ENCODE peak calls at places on chromosomes 6 and 20, in four cellular contexts. One of them, this sample, is unnamed.
A peak's percentile ranks its signal among the peaks of the same experiment; 100 is the strongest.

GRCh38 chr20:37868998-37869861 is 33.7 kb upstream of the VSTM2L start:
- DNase-seq in stimulated activated CD4-positive, alpha-beta T cell treated with anti-CD3 and anti-CD28 coated beads, Interleukin-1b, Interleukin-23, amount 100 ng/mL, for 24 hours: no peak
- DNase-seq in progenitor cell of endocrine pancreas: no peak
- DNase-seq in NCI-H1417: no peak
- DNase-seq in this sample: no peak

GRCh38 chr6:144217797-144218196 is 67.3 kb upstream of the UTRN start:
- DNase-seq in stimulated activated CD4-positive, alpha-beta T cell treated with anti-CD3 and anti-CD28 coated beads, Interleukin-1b, Interleukin-23, amount 100 ng/mL, for 24 hours: no peak
- DNase-seq in progenitor cell of endocrine pancreas: no peak
- DNase-seq in NCI-H1417: no peak
- DNase-seq in this sample: no peak

GRCh38 chr6:6900566-6901204 is 207.1 kb upstream of the RREB1 start:
- DNase-seq in stimulated activated CD4-positive, alpha-beta T cell treated with anti-CD3 and anti-CD28 coated beads, Interleukin-1b, Interleukin-23, amount 100 ng/mL, for 24 hours: no peak
- DNase-seq in progenitor cell of endocrine pancreas: no peak
- DNase-seq in NCI-H1417: no peak
- DNase-seq in this sample: no peak

GRCh38 chr6:163191704-163192537 is 222.6 kb upstream of the QKI start:
- DNase-seq in stimulated activated CD4-positive, alpha-beta T cell treated with anti-CD3 and anti-CD28 coated beads, Interleukin-1b, Interleukin-23, amount 100 ng/mL, for 24 hours: no peak
- DNase-seq in progenitor cell of endocrine pancreas: no peak
- DNase-seq in NCI-H1417: peak; percentile 18
- DNase-seq in this sample: no peak

GRCh38 chr20:59377046-59377445 is 76.6 kb downstream of the EDN3 start:
- DNase-seq in stimulated activated CD4-positive, alpha-beta T cell treated with anti-CD3 and anti-CD28 coated beads, Interleukin-1b, Interleukin-23, amount 100 ng/mL, for 24 hours: no peak
- DNase-seq in progenitor cell of endocrine pancreas: no peak
- DNase-seq in NCI-H1417: no peak
- DNase-seq in this sample: no peak

GRCh38 chr20:9467995-9468394 is 46.4 kb upstream of the LAMP5 start:
- DNase-seq in stimulated activated CD4-positive, alpha-beta T cell treated with anti-CD3 and anti-CD28 coated beads, Interleukin-1b, Interleukin-23, amount 100 ng/mL, for 24 hours: no peak
- DNase-seq in progenitor cell of endocrine pancreas: no peak
- DNase-seq in NCI-H1417: peak; percentile 30
- DNase-seq in this sample: no peak

GRCh38 chr20:51014797-51015722 is 7.8 kb downstream of the KCNG1 start:
- DNase-seq in stimulated activated CD4-positive, alpha-beta T cell treated with anti-CD3 and anti-CD28 coated beads, Interleukin-1b, Interleukin-23, amount 100 ng/mL, for 24 hours: no peak
- DNase-seq in progenitor cell of endocrine pancreas: peak; percentile 62
- DNase-seq in NCI-H1417: peak; percentile 50
- DNase-seq in this sample: no peak

GRCh38 chr6:146741609-146742008 is 142.8 kb downstream of the ADGB start:
- DNase-seq in stimulated activated CD4-positive, alpha-beta T cell treated with anti-CD3 and anti-CD28 coated beads, Interleukin-1b, Interleukin-23, amount 100 ng/mL, for 24 hours: no peak
- DNase-seq in progenitor cell of endocrine pancreas: no peak
- DNase-seq in NCI-H1417: no peak
- DNase-seq in this sample: no peak

GRCh38 chr20:63520939-63521601 is 505 bp downstream of the PPDPF start:
- DNase-seq in stimulated activated CD4-positive, alpha-beta T cell treated with anti-CD3 and anti-CD28 coated beads, Interleukin-1b, Interleukin-23, amount 100 ng/mL, for 24 hours: peak; percentile 48
- DNase-seq in progenitor cell of endocrine pancreas: peak; percentile 75
- DNase-seq in NCI-H1417: peak; percentile 83
- DNase-seq in this sample: peak; percentile 85

GRCh38 chr6:44386364-44386928 is 1.1 kb upstream of the CDC5L start:
- DNase-seq in stimulated activated CD4-positive, alpha-beta T cell treated with anti-CD3 and anti-CD28 coated beads, Interleukin-1b, Interleukin-23, amount 100 ng/mL, for 24 hours: no peak
- DNase-seq in progenitor cell of endocrine pancreas: no peak
- DNase-seq in NCI-H1417: peak; percentile 73
- DNase-seq in this sample: no peak

GRCh38 chr6:133957780-133958242 is 4.8 kb downstream of the TBPL1 start:
- DNase-seq in stimulated activated CD4-positive, alpha-beta T cell treated with anti-CD3 and anti-CD28 coated beads, Interleukin-1b, Interleukin-23, amount 100 ng/mL, for 24 hours: no peak
- DNase-seq in progenitor cell of endocrine pancreas: no peak
- DNase-seq in NCI-H1417: no peak
- DNase-seq in this sample: no peak

GRCh38 chr6:78251930-78252329 is 599.1 kb downstream of the MEI4 start:
- DNase-seq in stimulated activated CD4-positive, alpha-beta T cell treated with anti-CD3 and anti-CD28 coated beads, Interleukin-1b, Interleukin-23, amount 100 ng/mL, for 24 hours: no peak
- DNase-seq in progenitor cell of endocrine pancreas: no peak
- DNase-seq in NCI-H1417: no peak
- DNase-seq in this sample: no peak

GRCh38 chr6:81331526-81331925 is 421.0 kb downstream of the TENT5A start:
- DNase-seq in stimulated activated CD4-positive, alpha-beta T cell treated with anti-CD3 and anti-CD28 coated beads, Interleukin-1b, Interleukin-23, amount 100 ng/mL, for 24 hours: no peak
- DNase-seq in progenitor cell of endocrine pancreas: no peak
- DNase-seq in NCI-H1417: no peak
- DNase-seq in this sample: no peak

GRCh38 chr6:4624726-4625125 is 151.5 kb upstream of the CDYL start:
- DNase-seq in stimulated activated CD4-positive, alpha-beta T cell treated with anti-CD3 and anti-CD28 coated beads, Interleukin-1b, Interleukin-23, amount 100 ng/mL, for 24 hours: no peak
- DNase-seq in progenitor cell of endocrine pancreas: no peak
- DNase-seq in NCI-H1417: no peak
- DNase-seq in this sample: no peak

GRCh38 chr6:44264154-44265002 is 973 bp downstream of the NFKBIE start:
- DNase-seq in stimulated activated CD4-positive, alpha-beta T cell treated with anti-CD3 and anti-CD28 coated beads, Interleukin-1b, Interleukin-23, amount 100 ng/mL, for 24 hours: no peak
- DNase-seq in progenitor cell of endocrine pancreas: no peak
- DNase-seq in NCI-H1417: no peak
- DNase-seq in this sample: no peak

GRCh38 chr6:56652994-56653393 is 10.3 kb upstream of the DST start:
- DNase-seq in stimulated activated CD4-positive, alpha-beta T cell treated with anti-CD3 and anti-CD28 coated beads, Interleukin-1b, Interleukin-23, amount 100 ng/mL, for 24 hours: no peak
- DNase-seq in progenitor cell of endocrine pancreas: no peak
- DNase-seq in NCI-H1417: peak; percentile 20
- DNase-seq in this sample: no peak

GRCh38 chr20:2984956-2985661 is 58.3 kb upstream of the GNRH2 start:
- DNase-seq in stimulated activated CD4-positive, alpha-beta T cell treated with anti-CD3 and anti-CD28 coated beads, Interleukin-1b, Interleukin-23, amount 100 ng/mL, for 24 hours: no peak
- DNase-seq in progenitor cell of endocrine pancreas: no peak
- DNase-seq in NCI-H1417: peak; percentile 16
- DNase-seq in this sample: no peak

GRCh38 chr6:26322645-26323482 is 42.1 kb upstream of the BTN3A2 start:
- DNase-seq in stimulated activated CD4-positive, alpha-beta T cell treated with anti-CD3 and anti-CD28 coated beads, Interleukin-1b, Interleukin-23, amount 100 ng/mL, for 24 hours: peak; percentile 44
- DNase-seq in progenitor cell of endocrine pancreas: no peak
- DNase-seq in NCI-H1417: peak; percentile 84
- DNase-seq in this sample: peak; percentile 48

GRCh38 chr6:21595265-21595950 is 1.9 kb downstream of the SOX4 start:
- DNase-seq in stimulated activated CD4-positive, alpha-beta T cell treated with anti-CD3 and anti-CD28 coated beads, Interleukin-1b, Interleukin-23, amount 100 ng/mL, for 24 hours: no peak
- DNase-seq in progenitor cell of endocrine pancreas: no peak
- DNase-seq in NCI-H1417: peak; percentile 60
- DNase-seq in this sample: peak; percentile 6

GRCh38 chr20:45297786-45298497 is 8.7 kb upstream of the RBPJL start:
- DNase-seq in stimulated activated CD4-positive, alpha-beta T cell treated with anti-CD3 and anti-CD28 coated beads, Interleukin-1b, Interleukin-23, amount 100 ng/mL, for 24 hours: no peak
- DNase-seq in progenitor cell of endocrine pancreas: no peak
- DNase-seq in NCI-H1417: no peak
- DNase-seq in this sample: no peak

GRCh38 chr6:134474980-134475379 is 157.1 kb upstream of the SGK1 start:
- DNase-seq in stimulated activated CD4-positive, alpha-beta T cell treated with anti-CD3 and anti-CD28 coated beads, Interleukin-1b, Interleukin-23, amount 100 ng/mL, for 24 hours: no peak
- DNase-seq in progenitor cell of endocrine pancreas: no peak
- DNase-seq in NCI-H1417: no peak
- DNase-seq in this sample: no peak

GRCh38 chr20:46348231-46348803 is 40.0 kb upstream of the CDH22 start:
- DNase-seq in stimulated activated CD4-positive, alpha-beta T cell treated with anti-CD3 and anti-CD28 coated beads, Interleukin-1b, Interleukin-23, amount 100 ng/mL, for 24 hours: no peak
- DNase-seq in progenitor cell of endocrine pancreas: no peak
- DNase-seq in NCI-H1417: peak; percentile 96
- DNase-seq in this sample: no peak

GRCh38 chr6:27096834-27097511 is 150.5 kb upstream of the PRSS16 start:
- DNase-seq in stimulated activated CD4-positive, alpha-beta T cell treated with anti-CD3 and anti-CD28 coated beads, Interleukin-1b, Interleukin-23, amount 100 ng/mL, for 24 hours: peak; percentile 44
- DNase-seq in progenitor cell of endocrine pancreas: peak; percentile 40
- DNase-seq in NCI-H1417: no peak
- DNase-seq in this sample: peak; percentile 51

GRCh38 chr20:17735206-17735804 is 35.5 kb downstream of the BANF2 start:
- DNase-seq in stimulated activated CD4-positive, alpha-beta T cell treated with anti-CD3 and anti-CD28 coated beads, Interleukin-1b, Interleukin-23, amount 100 ng/mL, for 24 hours: no peak
- DNase-seq in progenitor cell of endocrine pancreas: no peak
- DNase-seq in NCI-H1417: no peak
- DNase-seq in this sample: no peak

GRCh38 chr6:26604797-26605196 is 8.0 kb downstream of the ABT1 start:
- DNase-seq in stimulated activated CD4-positive, alpha-beta T cell treated with anti-CD3 and anti-CD28 coated beads, Interleukin-1b, Interleukin-23, amount 100 ng/mL, for 24 hours: no peak
- DNase-seq in progenitor cell of endocrine pancreas: no peak
- DNase-seq in NCI-H1417: no peak
- DNase-seq in this sample: no peak

GRCh38 chr6:158628542-158628941 is 16.0 kb downstream of the DYNLT1 start:
- DNase-seq in stimulated activated CD4-positive, alpha-beta T cell treated with anti-CD3 and anti-CD28 coated beads, Interleukin-1b, Interleukin-23, amount 100 ng/mL, for 24 hours: no peak
- DNase-seq in progenitor cell of endocrine pancreas: no peak
- DNase-seq in NCI-H1417: no peak
- DNase-seq in this sample: no peak

GRCh38 chr6:125751334-125751916 is 2.0 kb downstream of the HEY2 start:
- DNase-seq in stimulated activated CD4-positive, alpha-beta T cell treated with anti-CD3 and anti-CD28 coated beads, Interleukin-1b, Interleukin-23, amount 100 ng/mL, for 24 hours: no peak
- DNase-seq in progenitor cell of endocrine pancreas: no peak
- DNase-seq in NCI-H1417: no peak
- DNase-seq in this sample: no peak

GRCh38 chr6:16108996-16109658 is 19.8 kb upstream of the MYLIP start:
- DNase-seq in stimulated activated CD4-positive, alpha-beta T cell treated with anti-CD3 and anti-CD28 coated beads, Interleukin-1b, Interleukin-23, amount 100 ng/mL, for 24 hours: no peak
- DNase-seq in progenitor cell of endocrine pancreas: no peak
- DNase-seq in NCI-H1417: no peak
- DNase-seq in this sample: no peak

GRCh38 chr20:16299892-16300291 is 273.4 kb downstream of the KIF16B start:
- DNase-seq in stimulated activated CD4-positive, alpha-beta T cell treated with anti-CD3 and anti-CD28 coated beads, Interleukin-1b, Interleukin-23, amount 100 ng/mL, for 24 hours: no peak
- DNase-seq in progenitor cell of endocrine pancreas: no peak
- DNase-seq in NCI-H1417: no peak
- DNase-seq in this sample: no peak

GRCh38 chr6:1190361-1190760 is 121.5 kb upstream of the FOXQ1 start:
- DNase-seq in stimulated activated CD4-positive, alpha-beta T cell treated with anti-CD3 and anti-CD28 coated beads, Interleukin-1b, Interleukin-23, amount 100 ng/mL, for 24 hours: no peak
- DNase-seq in progenitor cell of endocrine pancreas: no peak
- DNase-seq in NCI-H1417: no peak
- DNase-seq in this sample: no peak

GRCh38 chr6:7761047-7761446 is 35.1 kb downstream of the BMP6 start:
- DNase-seq in stimulated activated CD4-positive, alpha-beta T cell treated with anti-CD3 and anti-CD28 coated beads, Interleukin-1b, Interleukin-23, amount 100 ng/mL, for 24 hours: no peak
- DNase-seq in progenitor cell of endocrine pancreas: no peak
- DNase-seq in NCI-H1417: no peak
- DNase-seq in this sample: no peak

GRCh38 chr6:32096394-32097258 is 12.5 kb downstream of the TNXB start:
- DNase-seq in stimulated activated CD4-positive, alpha-beta T cell treated with anti-CD3 and anti-CD28 coated beads, Interleukin-1b, Interleukin-23, amount 100 ng/mL, for 24 hours: no peak
- DNase-seq in progenitor cell of endocrine pancreas: no peak
- DNase-seq in NCI-H1417: peak; percentile 42
- DNase-seq in this sample: no peak

GRCh38 chr6:111978826-111979225 is 75.1 kb upstream of the CCN6 start:
- DNase-seq in stimulated activated CD4-positive, alpha-beta T cell treated with anti-CD3 and anti-CD28 coated beads, Interleukin-1b, Interleukin-23, amount 100 ng/mL, for 24 hours: no peak
- DNase-seq in progenitor cell of endocrine pancreas: no peak
- DNase-seq in NCI-H1417: no peak
- DNase-seq in this sample: no peak

GRCh38 chr6:36590237-36590636 is 3.9 kb upstream of the SRSF3 start:
- DNase-seq in stimulated activated CD4-positive, alpha-beta T cell treated with anti-CD3 and anti-CD28 coated beads, Interleukin-1b, Interleukin-23, amount 100 ng/mL, for 24 hours: no peak
- DNase-seq in progenitor cell of endocrine pancreas: no peak
- DNase-seq in NCI-H1417: no peak
- DNase-seq in this sample: no peak

GRCh38 chr20:38082894-38083293 is 49.3 kb downstream of the RPRD1B start:
- DNase-seq in stimulated activated CD4-positive, alpha-beta T cell treated with anti-CD3 and anti-CD28 coated beads, Interleukin-1b, Interleukin-23, amount 100 ng/mL, for 24 hours: no peak
- DNase-seq in progenitor cell of endocrine pancreas: no peak
- DNase-seq in NCI-H1417: no peak
- DNase-seq in this sample: no peak

GRCh38 chr20:37915800-37916570 is 13.1 kb downstream of the VSTM2L start:
- DNase-seq in stimulated activated CD4-positive, alpha-beta T cell treated with anti-CD3 and anti-CD28 coated beads, Interleukin-1b, Interleukin-23, amount 100 ng/mL, for 24 hours: no peak
- DNase-seq in progenitor cell of endocrine pancreas: no peak
- DNase-seq in NCI-H1417: peak; percentile 45
- DNase-seq in this sample: no peak

GRCh38 chr20:61539706-61540360 is 287.8 kb downstream of the CDH4 start:
- DNase-seq in stimulated activated CD4-positive, alpha-beta T cell treated with anti-CD3 and anti-CD28 coated beads, Interleukin-1b, Interleukin-23, amount 100 ng/mL, for 24 hours: no peak
- DNase-seq in progenitor cell of endocrine pancreas: no peak
- DNase-seq in NCI-H1417: no peak
- DNase-seq in this sample: no peak

GRCh38 chr20:17622851-17623508 is 53.1 kb downstream of the DSTN start:
- DNase-seq in stimulated activated CD4-positive, alpha-beta T cell treated with anti-CD3 and anti-CD28 coated beads, Interleukin-1b, Interleukin-23, amount 100 ng/mL, for 24 hours: no peak
- DNase-seq in progenitor cell of endocrine pancreas: no peak
- DNase-seq in NCI-H1417: no peak
- DNase-seq in this sample: no peak

This sample was measured in CD4-positive, CD25-positive, alpha-beta regulatory T cell.